ENCODE peak calls at places on chromosome 16, in seven cellular contexts. O, C, X, M, H, V and W are unnamed samples.

GRCh38 chr16:84913315-84913714 is 93.5 kb downstream of the CRISPLD2 start:
- DNase-seq in O (no peak), C (no peak), X (no peak), M (no peak), H (no peak), V (no peak), W (no peak)

GRCh38 chr16:78134944-78135619 is 35.6 kb downstream of the WWOX start:
- DNase-seq in O (no peak), C (peak; percentile 32), X (no peak), M (no peak), H (no peak), V (no peak), W (no peak)

GRCh38 chr16:1551166-1551565 is 17.7 kb downstream of the TMEM204 start:
- DNase-seq in O (no peak), C (no peak), X (no peak), M (no peak), H (no peak), V (no peak), W (no peak)

GRCh38 chr16:88499836-88500251 is 46.8 kb downstream of the ZFPM1 start:
- DNase-seq in O (no peak), C (no peak), X (no peak), M (peak; percentile 66), H (no peak), V (no peak), W (no peak)

GRCh38 chr16:58411736-58412614 is 19.7 kb downstream of the GINS3 start:
- DNase-seq in O (no peak), C (no peak), X (no peak), M (no peak), H (peak; percentile 39), V (no peak), W (no peak)

GRCh38 chr16:65222049-65222448 is 100.2 kb upstream of the CDH11 start:
- DNase-seq in O (no peak), C (no peak), X (no peak), M (no peak), H (no peak), V (no peak), W (no peak)

GRCh38 chr16:50269769-50270509 is 3.6 kb downstream of the ADCY7 start:
- DNase-seq in O (no peak), C (no peak), X (no peak), M (no peak), H (no peak), V (no peak), W (no peak)

GRCh38 chr16:49842972-49843371 is 12.9 kb downstream of the ZNF423 start:
- DNase-seq in O (no peak), C (no peak), X (no peak), M (no peak), H (no peak), V (no peak), W (no peak)

GRCh38 chr16:89007371-89008249 is 30.6 kb upstream of the CBFA2T3 start:
- DNase-seq in O (no peak), C (no peak), X (no peak), M (no peak), H (no peak), V (no peak), W (no peak)

GRCh38 chr16:2767140-2767731 is 9.8 kb downstream of the ELOB start:
- DNase-seq in O (no peak), C (no peak), X (no peak), M (no peak), H (no peak), V (no peak), W (no peak)

GRCh38 chr16:67304006-67304405 is 22.5 kb downstream of the KCTD19 start:
- DNase-seq in O (peak; percentile 72), C (no peak), X (no peak), M (no peak), H (no peak), V (no peak), W (peak; percentile 60)

GRCh38 chr16:3954411-3954921 is 74.0 kb upstream of the CREBBP start:
- DNase-seq in O (no peak), C (no peak), X (no peak), M (no peak), H (no peak), V (no peak), W (peak; percentile 52)